ENCODE peak calls at places on chromosomes 11 and 22, in four cellular contexts. K is HCT116, L is HepG2, X is SK-N-SH. Z is an unnamed sample.

GRCh38 chr11:114612686-114613085 is 17.1 kb upstream of the NXPE4 start:
- DNase-seq in K (no peak), L (no peak), X (no peak), Z (no peak)

GRCh38 chr22:39306456-39307361 is 12.7 kb downstream of the RPL3 start:
- DNase-seq in K (no peak), L (no peak), X (peak), Z (peak)

GRCh38 chr11:133968300-133968699 is 11.5 kb upstream of the IGSF9B start:
- DNase-seq in K (no peak), L (no peak), X (no peak), Z (no peak)

GRCh38 chr11:130051077-130051476 is 18.6 kb upstream of the APLP2 start:
- DNase-seq in K (no peak), L (no peak), X (no peak), Z (no peak)

GRCh38 chr11:25992254-25992653 is 339.7 kb upstream of the ANO3 start:
- DNase-seq in K (no peak), L (no peak), X (no peak), Z (no peak)

GRCh38 chr22:41770715-41771452 is 29.6 kb upstream of the CCDC134 start:
- DNase-seq in K (no peak), L (no peak), X (no peak), Z (no peak)

GRCh38 chr22:31089101-31090100 is 8.3 kb downstream of the SMTN start:
- DNase-seq in K (no peak), L (no peak), X (peak), Z (peak)

GRCh38 chr11:98047647-98048046 is 973.1 kb upstream of the CNTN5 start:
- DNase-seq in K (no peak), L (no peak), X (no peak), Z (no peak)

GRCh38 chr11:111911563-111912401 is at the start of gene CRYAB:
- DNase-seq in K (no peak), L (peak), X (no peak), Z (no peak)

GRCh38 chr11:118663929-118664328 is 15.5 kb downstream of the TREH start:
- DNase-seq in K (no peak), L (no peak), X (no peak), Z (no peak)

GRCh38 chr11:15580775-15581095 is 466.0 kb downstream of the INSC start:
- DNase-seq in K (no peak), L (no peak), X (no peak), Z (no peak)

GRCh38 chr11:19829109-19829790 is 116.6 kb downstream of the NAV2 start:
- DNase-seq in K (no peak), L (no peak), X (no peak), Z (no peak)

GRCh38 chr11:107756553-107756952 is 44.7 kb upstream of the SLN start:
- DNase-seq in K (no peak), L (no peak), X (no peak), Z (no peak)

GRCh38 chr11:134322553-134322952 is 9.2 kb upstream of the GLB1L2 start:
- DNase-seq in K (no peak), L (no peak), X (no peak), Z (no peak)

GRCh38 chr22:45009881-45010531 is at the start of gene PHF21B:
- DNase-seq in K (no peak), L (no peak), X (peak), Z (no peak)
- TF ChIP-seq POLR2AphosphoS5 in K (no peak), L (no peak), X (no peak), Z (peak)

GRCh38 chr11:45805305-45806071 is 539 bp downstream of the SLC35C1 start:
- DNase-seq in K (no peak), L (peak), X (no peak), Z (peak)

GRCh38 chr11:45806072-45806933 is 1.4 kb downstream of the SLC35C1 start:
- DNase-seq in K (no peak), L (no peak), X (no peak), Z (no peak)

GRCh38 chr11:45804806-45805304 is at the start of gene SLC35C1:
- DNase-seq in K (peak), L (peak), X (peak), Z (peak)

GRCh38 chr11:45802531-45803317 is 2.2 kb upstream of the SLC35C1 start:
- DNase-seq in K (no peak), L (no peak), X (no peak), Z (no peak)

GRCh38 chr11:45803981-45804805 is 756 bp upstream of the SLC35C1 start:
- DNase-seq in K (no peak), L (peak), X (peak), Z (no peak)
- TF ChIP-seq JUND in K (no peak), L (no peak), X (no peak), Z (no peak)

GRCh38 chr11:13705710-13706109 is 37.2 kb downstream of the FAR1 start:
- DNase-seq in K (no peak), L (no peak), X (no peak), Z (no peak)
- TF ChIP-seq POLR2AphosphoS5 in K (no peak), L (no peak), X (no peak), Z (no peak)

GRCh38 chr22:23397008-23397617 is 183.0 kb downstream of the IGLL1 start:
- DNase-seq in K (no peak), L (no peak), X (no peak), Z (no peak)
- TF ChIP-seq JUND in K (no peak), L (no peak), X (no peak), Z (no peak)

GRCh38 chr11:78549624-78550409 is 24.8 kb downstream of the NARS2 start:
- DNase-seq in K (no peak), L (peak), X (no peak), Z (no peak)
- TF ChIP-seq POLR2AphosphoS5 in K (no peak), L (no peak), X (no peak), Z (no peak)

GRCh38 chr11:68880851-68881250 is 22.8 kb downstream of the MRPL21 start:
- DNase-seq in K (no peak), L (no peak), X (no peak), Z (no peak)
- TF ChIP-seq JUND in K (no peak), L (no peak), X (no peak), Z (no peak)

DNA sequence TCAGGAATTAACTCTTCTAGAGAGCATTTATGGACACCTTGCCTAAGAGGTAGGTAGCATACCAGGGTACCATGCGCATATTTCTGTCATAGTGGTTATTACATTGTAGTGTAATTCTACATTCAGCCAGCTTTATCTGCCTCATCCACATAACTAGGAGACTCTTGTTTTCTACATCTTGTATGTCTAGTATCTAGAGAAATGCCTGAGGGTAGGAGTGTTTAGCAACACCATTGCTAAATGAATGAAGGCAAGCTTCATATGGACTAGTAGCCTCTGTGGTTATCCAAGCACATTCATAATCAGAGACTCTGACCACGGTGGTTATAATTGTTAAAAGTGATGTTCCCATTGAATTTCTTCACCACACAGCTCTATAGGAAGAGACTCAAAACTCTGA is 107.9 kb downstream of the NTM start:
- DNase-seq in K (no peak), L (no peak), X (no peak), Z (no peak)
- TF ChIP-seq POLR2AphosphoS5 in K (no peak), L (no peak), X (no peak), Z (no peak)

DNA sequence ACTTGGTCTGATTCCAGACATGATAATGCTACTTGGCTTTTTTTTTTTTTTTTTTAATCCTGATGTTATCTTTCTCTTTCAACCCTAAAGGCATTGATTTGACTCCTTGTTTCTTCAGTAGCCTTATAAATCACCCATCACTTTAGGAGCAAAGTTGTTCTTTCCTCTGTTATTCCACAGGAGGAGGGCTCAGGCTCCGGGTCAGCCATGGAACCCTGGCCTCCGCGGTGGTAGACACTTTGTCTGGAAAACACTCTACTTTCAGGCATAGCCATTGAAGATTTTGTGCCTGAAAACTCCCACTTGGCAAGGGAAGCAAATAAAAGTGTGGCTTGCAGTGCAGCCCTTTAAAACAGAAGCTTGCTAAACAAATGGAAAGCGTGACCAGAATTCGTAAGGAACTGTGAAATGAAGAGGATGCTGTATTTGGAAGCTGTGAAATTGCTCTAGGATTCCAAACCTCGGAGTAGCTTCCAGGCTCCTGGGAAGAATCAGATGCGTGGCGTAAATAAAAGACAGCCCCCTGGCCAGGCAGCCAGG is 44.9 kb downstream of the ARHGAP8 start:
- DNase-seq in K (no peak), L (no peak), X (no peak), Z (no peak)
- TF ChIP-seq JUND in K (no peak), L (no peak), X (no peak), Z (no peak)

DNA sequence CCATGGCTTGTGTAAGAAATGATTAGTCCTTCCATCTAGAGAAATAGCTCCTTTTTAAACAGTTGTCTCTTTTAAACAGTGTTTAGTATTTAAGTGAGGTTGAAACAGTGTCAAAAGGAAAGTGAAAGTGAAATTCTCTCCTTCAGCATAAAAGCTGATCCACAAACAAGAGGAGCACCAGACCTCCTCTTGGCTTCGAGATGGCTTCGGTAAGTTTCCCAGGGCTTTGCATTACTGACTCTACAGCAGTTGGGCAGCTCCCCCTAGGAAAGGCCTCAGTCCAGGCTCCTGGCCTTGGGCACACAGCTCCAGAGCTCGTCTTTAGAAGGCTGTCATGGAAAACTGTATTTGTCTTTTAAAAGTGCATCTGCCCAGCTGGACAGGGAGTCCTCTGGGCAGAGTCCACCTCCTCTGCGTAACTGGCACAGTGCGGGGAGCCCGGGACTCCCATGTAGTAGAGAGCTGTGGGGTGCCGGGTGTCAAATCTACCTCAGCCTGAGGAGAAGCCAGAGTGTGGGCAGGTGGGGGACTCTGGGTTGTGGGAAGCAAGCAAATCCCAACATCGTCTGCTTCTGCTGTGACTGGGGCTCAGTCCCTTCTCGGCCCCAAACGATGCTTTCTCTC is at the start of gene PLAAT4:
- DNase-seq in K (no peak), L (peak), X (no peak), Z (no peak)
- TF ChIP-seq POLR2AphosphoS5 in K (no peak), L (no peak), X (no peak), Z (no peak)

GRCh38 chr22:49235463-49236300 is 592.0 kb downstream of the BRD1 start:
- DNase-seq in K (no peak), L (no peak), X (no peak), Z (no peak)
- TF ChIP-seq JUND in K (no peak), L (no peak), X (no peak), Z (no peak)